ENCODE peak calls at places on chromosomes 13 and 19, in nine cellular contexts. One of them, this sample, is unnamed.

GRCh38 chr13:48066310-48066989 is 28.5 kb downstream of the MED4 start:
- DNase-seq in upper lobe of left lung: no peak
- DNase-seq in heart left ventricle: no peak
- DNase-seq in upper lobe of right lung: no peak
- DNase-seq in CD8-positive, alpha-beta T cell: no peak
- DNase-seq in IMR-90: peak; percentile 16
- DNase-seq in ascending aorta: no peak
- DNase-seq in AG04450: no peak
- DNase-seq in neural progenitor cell: no peak
- DNase-seq in this sample: no peak

GRCh38 chr13:72062566-72062965 is 195.6 kb upstream of the DACH1 start:
- DNase-seq in AG04450: no peak
- DNase-seq in ascending aorta: no peak
- DNase-seq in upper lobe of left lung: no peak
- DNase-seq in CD8-positive, alpha-beta T cell: no peak
- DNase-seq in upper lobe of right lung: no peak
- DNase-seq in heart left ventricle: no peak
- DNase-seq in IMR-90: no peak
- DNase-seq in neural progenitor cell: peak; percentile 90
- DNase-seq in this sample: no peak

GRCh38 chr19:54530866-54531265 is 28.2 kb downstream of the LAIR2 start:
- DNase-seq in upper lobe of right lung: no peak
- DNase-seq in neural progenitor cell: no peak
- DNase-seq in heart left ventricle: no peak
- DNase-seq in ascending aorta: no peak
- DNase-seq in AG04450: no peak
- DNase-seq in upper lobe of left lung: no peak
- DNase-seq in CD8-positive, alpha-beta T cell: no peak
- DNase-seq in IMR-90: no peak
- DNase-seq in this sample: no peak

GRCh38 chr19:52585101-52585500 is 15.0 kb downstream of the ZNF701 start:
- DNase-seq in neural progenitor cell: no peak
- DNase-seq in upper lobe of left lung: peak; percentile 58
- DNase-seq in CD8-positive, alpha-beta T cell: no peak
- DNase-seq in heart left ventricle: no peak
- DNase-seq in AG04450: no peak
- DNase-seq in IMR-90: no peak
- DNase-seq in upper lobe of right lung: no peak
- DNase-seq in ascending aorta: no peak
- DNase-seq in this sample: no peak

GRCh38 chr13:85833938-85834337 is 34.7 kb upstream of the SLITRK6 start:
- DNase-seq in upper lobe of left lung: no peak
- DNase-seq in neural progenitor cell: no peak
- DNase-seq in ascending aorta: no peak
- DNase-seq in CD8-positive, alpha-beta T cell: no peak
- DNase-seq in heart left ventricle: no peak
- DNase-seq in upper lobe of right lung: no peak
- DNase-seq in IMR-90: no peak
- DNase-seq in AG04450: no peak
- DNase-seq in this sample: no peak

GRCh38 chr13:45506811-45507210 is 42.1 kb downstream of the COG3 start:
- DNase-seq in upper lobe of left lung: peak; percentile 31
- DNase-seq in upper lobe of right lung: no peak
- DNase-seq in CD8-positive, alpha-beta T cell: no peak
- DNase-seq in heart left ventricle: no peak
- DNase-seq in AG04450: no peak
- DNase-seq in ascending aorta: no peak
- DNase-seq in IMR-90: no peak
- DNase-seq in neural progenitor cell: no peak
- DNase-seq in this sample: no peak

GRCh38 chr19:31249217-31249616 is 100.0 kb downstream of the TSHZ3 start:
- DNase-seq in upper lobe of left lung: no peak
- DNase-seq in ascending aorta: no peak
- DNase-seq in upper lobe of right lung: no peak
- DNase-seq in heart left ventricle: no peak
- DNase-seq in CD8-positive, alpha-beta T cell: no peak
- DNase-seq in IMR-90: no peak
- DNase-seq in neural progenitor cell: no peak
- DNase-seq in AG04450: no peak
- DNase-seq in this sample: peak; percentile 26

GRCh38 chr13:47546963-47547345 is 454.1 kb downstream of the SUCLA2 start:
- DNase-seq in ascending aorta: no peak
- DNase-seq in heart left ventricle: no peak
- DNase-seq in neural progenitor cell: no peak
- DNase-seq in upper lobe of right lung: no peak
- DNase-seq in IMR-90: no peak
- DNase-seq in AG04450: no peak
- DNase-seq in upper lobe of left lung: no peak
- DNase-seq in CD8-positive, alpha-beta T cell: no peak
- DNase-seq in this sample: no peak

GRCh38 chr13:66634384-66634783 is 595.8 kb downstream of the PCDH9 start:
- DNase-seq in upper lobe of left lung: no peak
- DNase-seq in ascending aorta: no peak
- DNase-seq in upper lobe of right lung: no peak
- DNase-seq in heart left ventricle: no peak
- DNase-seq in neural progenitor cell: no peak
- DNase-seq in IMR-90: peak; percentile 16
- DNase-seq in CD8-positive, alpha-beta T cell: no peak
- DNase-seq in AG04450: no peak
- DNase-seq in this sample: no peak

DNA sequence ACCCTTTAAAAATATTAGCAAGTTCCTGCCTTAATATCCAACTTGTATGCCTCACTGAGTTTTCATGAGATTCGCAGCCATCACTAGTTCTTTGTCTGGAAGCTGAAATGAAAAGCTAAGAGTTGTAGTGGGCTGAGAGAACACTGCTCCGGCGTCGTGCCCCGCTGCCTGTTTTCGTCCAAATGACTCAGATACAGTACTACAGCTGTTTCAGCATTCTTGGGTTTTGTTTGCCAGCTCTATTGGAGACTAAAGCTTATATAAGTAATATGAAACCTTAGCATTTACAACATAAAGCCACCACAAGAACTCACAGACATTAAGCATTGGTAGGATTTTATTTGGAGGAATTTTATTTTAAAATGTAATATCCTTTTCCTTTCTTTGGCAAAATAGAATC is 299.7 kb downstream of the DLEU7 start:
- DNase-seq in ascending aorta: no peak
- DNase-seq in CD8-positive, alpha-beta T cell: no peak
- DNase-seq in AG04450: peak; percentile 77
- DNase-seq in upper lobe of right lung: no peak
- DNase-seq in heart left ventricle: no peak
- DNase-seq in neural progenitor cell: peak; percentile 26
- DNase-seq in IMR-90: peak; percentile 91
- DNase-seq in upper lobe of left lung: peak; percentile 33
- DNase-seq in this sample: no peak
- H3K4me3 ChIP-seq in ascending aorta: no peak overlapping the region
- H3K4me3 ChIP-seq in CD8-positive, alpha-beta T cell: no peak overlapping the region
- H3K4me3 ChIP-seq in AG04450: peak overlapping the region; percentile 29
- H3K4me3 ChIP-seq in upper lobe of right lung: no peak overlapping the region
- H3K4me3 ChIP-seq in heart left ventricle: no peak overlapping the region
- H3K4me3 ChIP-seq in neural progenitor cell: no peak overlapping the region
- H3K4me3 ChIP-seq in IMR-90: no peak overlapping the region
- H3K4me3 ChIP-seq in upper lobe of left lung: no peak overlapping the region
- H3K4me3 ChIP-seq in this sample: no peak overlapping the region

DNA sequence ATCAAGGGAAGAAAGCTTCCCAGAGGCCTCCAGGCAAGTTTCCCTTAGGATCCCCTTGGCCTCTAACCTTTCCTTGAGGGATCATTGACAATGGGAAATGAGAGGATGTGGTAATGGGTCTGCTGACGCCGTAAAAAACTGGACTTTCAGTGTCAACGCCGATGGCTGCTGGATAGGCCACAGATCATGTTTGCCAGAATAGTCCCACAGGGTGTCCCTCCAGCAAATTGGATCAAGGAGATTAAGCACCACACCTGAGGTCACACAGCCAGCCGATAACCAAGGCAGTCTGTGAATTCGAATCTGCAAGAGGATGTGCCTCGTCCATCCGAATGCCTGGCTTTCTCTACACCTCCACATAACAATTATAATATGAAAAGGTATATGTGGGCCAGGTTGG is 17.6 kb downstream of the BCAT2 start:
- DNase-seq in ascending aorta: no peak
- DNase-seq in CD8-positive, alpha-beta T cell: no peak
- DNase-seq in neural progenitor cell: no peak
- DNase-seq in IMR-90: no peak
- DNase-seq in AG04450: no peak
- DNase-seq in upper lobe of left lung: no peak
- DNase-seq in upper lobe of right lung: no peak
- DNase-seq in heart left ventricle: no peak
- DNase-seq in this sample: no peak
- TF ChIP-seq CTCF in ascending aorta: no peak
- TF ChIP-seq CTCF in CD8-positive, alpha-beta T cell: no peak
- TF ChIP-seq CTCF in neural progenitor cell: no peak
- TF ChIP-seq CTCF in IMR-90: no peak
- TF ChIP-seq CTCF in AG04450: no peak
- TF ChIP-seq CTCF in upper lobe of left lung: no peak
- TF ChIP-seq CTCF in upper lobe of right lung: no peak
- TF ChIP-seq CTCF in heart left ventricle: no peak
- TF ChIP-seq CTCF in this sample: no peak

GRCh38 chr19:14383556-14383897 is 2.3 kb downstream of the ADGRE5 start:
- DNase-seq in IMR-90: peak; percentile 39
- DNase-seq in CD8-positive, alpha-beta T cell: no peak
- DNase-seq in upper lobe of right lung: no peak
- DNase-seq in heart left ventricle: peak; percentile 59
- DNase-seq in upper lobe of left lung: no peak
- DNase-seq in AG04450: no peak
- DNase-seq in neural progenitor cell: no peak
- DNase-seq in ascending aorta: no peak
- DNase-seq in this sample: no peak
- H3K27ac ChIP-seq in IMR-90: peak overlapping the region; percentile 69
- H3K27ac ChIP-seq in CD8-positive, alpha-beta T cell: peak overlapping the region; percentile 75
- H3K27ac ChIP-seq in upper lobe of right lung: peak overlapping the region; percentile 91
- H3K27ac ChIP-seq in heart left ventricle: peak overlapping the region; percentile 63
- H3K27ac ChIP-seq in upper lobe of left lung: peak overlapping the region; percentile 92
- H3K27ac ChIP-seq in AG04450: peak overlapping the region; percentile 53
- H3K27ac ChIP-seq in neural progenitor cell: no peak overlapping the region
- H3K27ac ChIP-seq in ascending aorta: peak overlapping the region; percentile 96
- H3K27ac ChIP-seq in this sample: peak overlapping the region; percentile 7

GRCh38 chr19:30226464-30227070 is 145.6 kb upstream of the ZNF536 start:
- DNase-seq in CD8-positive, alpha-beta T cell: no peak
- DNase-seq in upper lobe of left lung: peak; percentile 58
- DNase-seq in heart left ventricle: no peak
- DNase-seq in ascending aorta: no peak
- DNase-seq in AG04450: no peak
- DNase-seq in IMR-90: no peak
- DNase-seq in neural progenitor cell: peak; percentile 48
- DNase-seq in upper lobe of right lung: no peak
- DNase-seq in this sample: no peak

GRCh38 chr19:30227661-30228112 is 144.5 kb upstream of the ZNF536 start:
- DNase-seq in neural progenitor cell: peak; percentile 94
- DNase-seq in CD8-positive, alpha-beta T cell: peak; percentile 13
- DNase-seq in heart left ventricle: peak; percentile 68
- DNase-seq in AG04450: no peak
- DNase-seq in IMR-90: peak; percentile 24
- DNase-seq in ascending aorta: no peak
- DNase-seq in upper lobe of right lung: peak; percentile 78
- DNase-seq in upper lobe of left lung: peak; percentile 93
- DNase-seq in this sample: peak; percentile 58

GRCh38 chr19:30225615-30226463 is 146.3 kb upstream of the ZNF536 start:
- DNase-seq in AG04450: no peak
- DNase-seq in ascending aorta: no peak
- DNase-seq in upper lobe of left lung: peak; percentile 83
- DNase-seq in CD8-positive, alpha-beta T cell: no peak
- DNase-seq in heart left ventricle: no peak
- DNase-seq in upper lobe of right lung: no peak
- DNase-seq in neural progenitor cell: peak; percentile 60
- DNase-seq in IMR-90: no peak
- DNase-seq in this sample: no peak

GRCh38 chr19:30228113-30228725 is 144.0 kb upstream of the ZNF536 start:
- DNase-seq in ascending aorta: no peak
- DNase-seq in neural progenitor cell: peak; percentile 58
- DNase-seq in heart left ventricle: no peak
- DNase-seq in upper lobe of left lung: no peak
- DNase-seq in AG04450: no peak
- DNase-seq in IMR-90: no peak
- DNase-seq in CD8-positive, alpha-beta T cell: no peak
- DNase-seq in upper lobe of right lung: no peak
- DNase-seq in this sample: no peak

DNA sequence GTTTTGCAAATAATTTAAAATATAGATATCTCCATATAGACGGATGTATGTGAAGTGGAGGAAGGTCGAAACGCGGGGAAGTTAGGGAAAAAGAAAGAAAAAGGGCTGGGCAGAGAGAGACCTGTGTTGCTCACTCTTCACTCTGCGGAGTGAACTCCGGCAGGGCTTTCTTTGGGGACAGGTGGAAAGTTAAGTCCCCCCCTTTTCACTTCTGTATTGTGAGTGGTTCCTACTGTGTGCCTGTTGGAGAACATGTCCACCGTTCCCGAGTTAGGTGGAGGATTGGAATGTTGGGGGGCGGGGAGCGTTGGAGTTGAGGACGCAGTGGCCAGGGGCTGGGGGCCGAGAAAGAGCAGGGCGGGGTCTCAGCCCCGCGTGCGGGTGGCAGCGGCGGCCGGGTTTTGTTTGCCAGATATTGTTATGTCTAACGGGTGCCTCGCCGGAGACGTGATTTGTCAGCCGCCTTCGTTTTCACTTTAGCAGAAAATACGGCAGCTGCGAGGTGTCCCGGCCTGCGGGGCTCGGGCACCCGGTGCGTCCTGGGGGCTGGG is 145.0 kb upstream of the ZNF536 start:
- DNase-seq in upper lobe of right lung: no peak
- DNase-seq in upper lobe of left lung: no peak
- DNase-seq in neural progenitor cell: peak; percentile 67
- DNase-seq in AG04450: no peak
- DNase-seq in heart left ventricle: no peak
- DNase-seq in CD8-positive, alpha-beta T cell: no peak
- DNase-seq in ascending aorta: no peak
- DNase-seq in IMR-90: no peak
- DNase-seq in this sample: no peak
- H3K4me3 ChIP-seq in upper lobe of right lung: peak overlapping the region; percentile 52
- H3K4me3 ChIP-seq in upper lobe of left lung: peak overlapping the region; percentile 48
- H3K4me3 ChIP-seq in neural progenitor cell: peak overlapping the region; percentile 71
- H3K4me3 ChIP-seq in AG04450: peak overlapping the region; percentile 55
- H3K4me3 ChIP-seq in heart left ventricle: peak overlapping the region; percentile 63
- H3K4me3 ChIP-seq in CD8-positive, alpha-beta T cell: peak overlapping the region; percentile 41
- H3K4me3 ChIP-seq in ascending aorta: peak overlapping the region; percentile 75
- H3K4me3 ChIP-seq in IMR-90: peak overlapping the region; percentile 51
- H3K4me3 ChIP-seq in this sample: peak overlapping the region; percentile 9

GRCh38 chr13:21603531-21604448 is at the start of gene MICU2:
- DNase-seq in neural progenitor cell: peak; percentile 96
- DNase-seq in CD8-positive, alpha-beta T cell: peak; percentile 96
- DNase-seq in upper lobe of left lung: peak; percentile 98
- DNase-seq in upper lobe of right lung: peak; percentile 98
- DNase-seq in ascending aorta: peak; percentile 71
- DNase-seq in heart left ventricle: peak; percentile 95
- DNase-seq in AG04450: peak; percentile 81
- DNase-seq in IMR-90: peak; percentile 93
- DNase-seq in this sample: peak; percentile 94
- TF ChIP-seq CTCF in neural progenitor cell: no peak
- TF ChIP-seq CTCF in CD8-positive, alpha-beta T cell: no peak
- TF ChIP-seq CTCF in upper lobe of left lung: peak; percentile 48
- TF ChIP-seq CTCF in upper lobe of right lung: peak; percentile 6
- TF ChIP-seq CTCF in ascending aorta: peak; percentile 37
- TF ChIP-seq CTCF in heart left ventricle: peak; percentile 48
- TF ChIP-seq CTCF in AG04450: no peak
- TF ChIP-seq CTCF in IMR-90: no peak
- TF ChIP-seq CTCF in this sample: peak; percentile 32